ENCODE peak calls at places on chromosomes 3 and 15, in five cellular contexts. One of them, this sample, is unnamed.
A peak's percentile ranks its signal among the peaks of the same experiment; 100 is the strongest.

GRCh38 chr3:60557122-60557521 is 694.1 kb downstream of the FHIT start:
- DNase-seq in sigmoid colon: no peak
- DNase-seq in fibroblast of pulmonary artery: no peak
- DNase-seq in tibial artery: no peak
- DNase-seq in heart left ventricle: no peak
- DNase-seq in this sample: no peak

GRCh38 chr3:133756716-133757694 is 10.8 kb downstream of the TF start:
- DNase-seq in fibroblast of pulmonary artery: no peak
- DNase-seq in heart left ventricle: no peak
- DNase-seq in sigmoid colon: no peak
- DNase-seq in tibial artery: no peak
- DNase-seq in this sample: no peak

GRCh38 chr3:109731639-109732473 is 394.5 kb upstream of the DPPA4 start:
- DNase-seq in sigmoid colon: no peak
- DNase-seq in tibial artery: no peak
- DNase-seq in fibroblast of pulmonary artery: peak; percentile 83
- DNase-seq in heart left ventricle: no peak
- DNase-seq in this sample: peak; percentile 66

GRCh38 chr3:172329070-172329469 is 119.2 kb downstream of the GHSR start:
- DNase-seq in tibial artery: no peak
- DNase-seq in heart left ventricle: no peak
- DNase-seq in fibroblast of pulmonary artery: no peak
- DNase-seq in sigmoid colon: no peak
- DNase-seq in this sample: no peak

GRCh38 chr3:156433138-156433537 is 121.8 kb downstream of the SSR3 start:
- DNase-seq in sigmoid colon: no peak
- DNase-seq in heart left ventricle: no peak
- DNase-seq in tibial artery: no peak
- DNase-seq in fibroblast of pulmonary artery: peak; percentile 74
- DNase-seq in this sample: peak; percentile 22

GRCh38 chr15:75786564-75786925 is 56.7 kb upstream of the UBE2Q2 start:
- DNase-seq in fibroblast of pulmonary artery: no peak
- DNase-seq in heart left ventricle: no peak
- DNase-seq in sigmoid colon: peak; percentile 49
- DNase-seq in tibial artery: no peak
- DNase-seq in this sample: no peak

GRCh38 chr3:125416235-125416634 is 41.1 kb upstream of the ZNF148 start:
- DNase-seq in sigmoid colon: no peak
- DNase-seq in fibroblast of pulmonary artery: no peak
- DNase-seq in heart left ventricle: no peak
- DNase-seq in tibial artery: no peak
- DNase-seq in this sample: no peak

GRCh38 chr3:128329491-128330300 is 137.0 kb downstream of the DNAJB8 start:
- DNase-seq in fibroblast of pulmonary artery: no peak
- DNase-seq in heart left ventricle: no peak
- DNase-seq in sigmoid colon: peak; percentile 64
- DNase-seq in tibial artery: peak; percentile 50
- DNase-seq in this sample: peak; percentile 34

GRCh38 chr3:191100516-191100915 is 98.5 kb upstream of the OSTN start:
- DNase-seq in sigmoid colon: no peak
- DNase-seq in heart left ventricle: no peak
- DNase-seq in tibial artery: no peak
- DNase-seq in fibroblast of pulmonary artery: no peak
- DNase-seq in this sample: no peak

GRCh38 chr3:126105691-126106187 is 21.8 kb upstream of the SLC41A3 start:
- DNase-seq in heart left ventricle: no peak
- DNase-seq in tibial artery: peak; percentile 53
- DNase-seq in fibroblast of pulmonary artery: no peak
- DNase-seq in sigmoid colon: peak; percentile 63
- DNase-seq in this sample: no peak

GRCh38 chr15:59532770-59533379 is 78.7 kb upstream of the GCNT3 start:
- DNase-seq in tibial artery: no peak
- DNase-seq in heart left ventricle: no peak
- DNase-seq in fibroblast of pulmonary artery: peak; percentile 68
- DNase-seq in sigmoid colon: peak; percentile 14
- DNase-seq in this sample: peak; percentile 39

GRCh38 chr3:65854606-65855304 is 184.0 kb downstream of the MAGI1 start:
- DNase-seq in tibial artery: no peak
- DNase-seq in sigmoid colon: no peak
- DNase-seq in heart left ventricle: no peak
- DNase-seq in fibroblast of pulmonary artery: no peak
- DNase-seq in this sample: peak; percentile 30

GRCh38 chr15:58065011-58065444 is 483 bp downstream of the ALDH1A2 start:
- DNase-seq in tibial artery: no peak
- DNase-seq in fibroblast of pulmonary artery: no peak
- DNase-seq in heart left ventricle: peak; percentile 40
- DNase-seq in sigmoid colon: peak; percentile 60
- DNase-seq in this sample: peak; percentile 12

GRCh38 chr15:53693729-53694533 is 65.5 kb downstream of the WDR72 start:
- DNase-seq in sigmoid colon: peak; percentile 77
- DNase-seq in tibial artery: no peak
- DNase-seq in heart left ventricle: peak; percentile 61
- DNase-seq in fibroblast of pulmonary artery: no peak
- DNase-seq in this sample: no peak

GRCh38 chr3:143135150-143135549 is 15.6 kb downstream of the CHST2 start:
- DNase-seq in sigmoid colon: no peak
- DNase-seq in fibroblast of pulmonary artery: peak; percentile 96
- DNase-seq in heart left ventricle: no peak
- DNase-seq in tibial artery: no peak
- DNase-seq in this sample: peak; percentile 88

GRCh38 chr3:16249336-16249735 is 15.4 kb downstream of the DPH3 start:
- DNase-seq in tibial artery: no peak
- DNase-seq in fibroblast of pulmonary artery: peak; percentile 55
- DNase-seq in sigmoid colon: no peak
- DNase-seq in heart left ventricle: no peak
- DNase-seq in this sample: peak; percentile 42
- TF ChIP-seq CTCF in tibial artery: no peak
- TF ChIP-seq CTCF in fibroblast of pulmonary artery: peak; percentile 54
- TF ChIP-seq CTCF in sigmoid colon: no peak
- TF ChIP-seq CTCF in heart left ventricle: peak; percentile 14
- TF ChIP-seq CTCF in this sample: peak; percentile 63

DNA sequence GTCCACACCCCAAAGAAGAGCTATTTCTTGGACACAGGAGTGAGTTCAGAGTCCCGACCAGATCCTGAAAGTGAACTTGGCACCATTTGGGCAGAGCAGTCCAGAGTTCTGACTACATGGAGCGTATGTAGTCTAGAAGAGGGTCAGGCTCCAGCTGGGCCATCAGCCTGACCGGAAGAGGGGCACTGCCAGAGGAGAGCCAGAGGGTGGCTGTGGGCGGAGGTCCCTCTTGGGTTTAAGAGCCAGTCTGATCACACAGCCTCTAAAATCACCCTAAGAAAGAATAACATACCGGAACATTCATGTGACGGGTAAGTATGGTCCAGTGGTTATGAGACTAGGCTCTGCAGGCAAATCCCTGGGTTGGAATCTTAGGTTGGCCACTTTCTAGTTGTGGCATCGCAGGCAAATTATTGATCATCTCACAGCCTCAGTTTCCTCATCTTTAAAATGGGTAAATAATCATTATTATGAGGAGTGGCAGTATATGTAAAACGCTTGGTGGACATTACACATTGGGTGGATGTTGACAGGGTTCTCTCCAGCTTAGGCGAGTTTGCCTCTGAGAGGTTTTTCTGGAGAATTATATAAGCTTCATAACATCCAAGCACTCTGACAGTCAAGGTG is 2.1 kb upstream of the RAP2B start:
- DNase-seq in tibial artery: no peak
- DNase-seq in heart left ventricle: no peak
- DNase-seq in fibroblast of pulmonary artery: no peak
- DNase-seq in sigmoid colon: no peak
- DNase-seq in this sample: no peak
- H3K4me3 ChIP-seq in tibial artery: peak overlapping the region; percentile 97
- H3K4me3 ChIP-seq in heart left ventricle: peak overlapping the region; percentile 90
- H3K4me3 ChIP-seq in fibroblast of pulmonary artery: peak overlapping the region; percentile 90
- H3K4me3 ChIP-seq in sigmoid colon: peak overlapping the region; percentile 80
- H3K4me3 ChIP-seq in this sample: peak overlapping the region; percentile 97

GRCh38 chr3:43223670-43224364 is 62.5 kb upstream of the SNRK start:
- DNase-seq in fibroblast of pulmonary artery: peak; percentile 64
- DNase-seq in heart left ventricle: no peak
- DNase-seq in tibial artery: no peak
- DNase-seq in sigmoid colon: no peak
- DNase-seq in this sample: no peak
- TF ChIP-seq CTCF in fibroblast of pulmonary artery: peak; percentile 64
- TF ChIP-seq CTCF in heart left ventricle: peak; percentile 41
- TF ChIP-seq CTCF in tibial artery: peak; percentile 27
- TF ChIP-seq CTCF in sigmoid colon: no peak
- TF ChIP-seq CTCF in this sample: peak; percentile 46

DNA sequence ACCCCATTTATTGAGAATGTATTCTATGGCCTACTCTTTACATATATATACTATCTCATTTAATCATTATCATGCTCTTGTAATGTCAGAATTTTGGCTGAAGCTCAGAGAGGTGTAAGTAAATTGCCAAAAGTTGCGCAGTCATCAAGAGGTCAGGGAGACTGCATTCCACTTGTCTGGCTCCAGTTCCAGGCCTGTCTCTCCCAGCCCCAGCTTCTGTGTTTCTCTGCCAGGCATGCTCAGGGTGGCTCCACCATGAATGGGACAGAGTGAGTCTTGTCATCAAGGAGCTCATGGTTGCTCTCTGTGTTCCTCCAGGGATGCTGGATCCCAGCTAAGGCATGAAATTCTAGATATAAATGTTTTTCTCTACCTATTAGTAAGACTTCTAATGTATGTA is 635.1 kb upstream of the MDFIC2 start:
- DNase-seq in tibial artery: no peak
- DNase-seq in heart left ventricle: no peak
- DNase-seq in sigmoid colon: no peak
- DNase-seq in fibroblast of pulmonary artery: peak; percentile 17
- DNase-seq in this sample: no peak
- H3K4me3 ChIP-seq in tibial artery: no peak overlapping the region
- H3K4me3 ChIP-seq in heart left ventricle: no peak overlapping the region
- H3K4me3 ChIP-seq in sigmoid colon: no peak overlapping the region
- H3K4me3 ChIP-seq in fibroblast of pulmonary artery: no peak overlapping the region
- H3K4me3 ChIP-seq in this sample: no peak overlapping the region